ENCODE peak calls at places on chromosomes 11 and 22, in four cellular contexts. B is HCT116, G is PC-3, T is OCI-LY7. H is an unnamed sample.

GRCh38 chr22:47270463-47271135 is 508.1 kb downstream of the TBC1D22A start:
- DNase-seq in B (no peak), T (no peak), G (no peak), H (no peak)

GRCh38 chr11:72433455-72434061 is 773 bp downstream of the CLPB start:
- DNase-seq in B (no peak), G (peak), T (peak), H (no peak)

GRCh38 chr11:117019871-117020270 is 78.4 kb downstream of the SIK3 start:
- DNase-seq in T (no peak), B (no peak), G (no peak), H (no peak)

GRCh38 chr11:95097209-95097608 is 7.6 kb downstream of the ENDOD1 start:
- DNase-seq in G (no peak), T (no peak), B (no peak), H (no peak)

GRCh38 chr11:27204527-27204926 is 158.5 kb downstream of the CCDC34 start:
- DNase-seq in T (peak), G (peak), B (peak), H (peak)

GRCh38 chr11:20374746-20375305 is 11.3 kb downstream of the HTATIP2 start:
- DNase-seq in B (no peak), G (no peak), T (no peak), H (peak)

GRCh38 chr22:27220349-27220748 is 563.0 kb downstream of the MIAT start:
- DNase-seq in T (no peak), B (no peak), G (no peak), H (peak)

GRCh38 chr11:88603499-88603898 is 266.0 kb upstream of the CTSC start:
- DNase-seq in T (no peak), G (no peak), B (no peak), H (peak)

GRCh38 chr11:78504708-78505107 is 70.0 kb downstream of the NARS2 start:
- DNase-seq in B (no peak), T (no peak), G (no peak), H (no peak)

GRCh38 chr11:118051611-118052461 is 25.0 kb upstream of the TMPRSS4 start:
- DNase-seq in G (no peak), B (no peak), T (peak), H (no peak)

GRCh38 chr11:120134931-120135228 is 3.0 kb downstream of the TRIM29 start:
- DNase-seq in G (no peak), B (no peak), T (no peak), H (no peak)

GRCh38 chr11:27553186-27553585 is 46.6 kb upstream of the LIN7C start:
- DNase-seq in G (no peak), B (no peak), T (no peak), H (peak)

GRCh38 chr22:26561756-26562417 is 28.0 kb downstream of the TPST2 start:
- DNase-seq in B (no peak), G (no peak), T (no peak), H (no peak)

GRCh38 chr11:103257360-103257759 is 148.1 kb downstream of the DYNC2H1 start:
- DNase-seq in T (no peak), B (peak), G (peak), H (peak)

GRCh38 chr11:72578991-72579815 is 95.0 kb downstream of the PDE2A start:
- DNase-seq in G (no peak), T (no peak), B (no peak), H (no peak)

GRCh38 chr11:124041254-124041653 is at the start of gene OR10G7:
- DNase-seq in T (no peak), G (no peak), B (no peak), H (no peak)

GRCh38 chr11:120219935-120220746 is 9.3 kb downstream of the OAF start:
- DNase-seq in T (no peak), B (no peak), G (no peak), H (peak)

GRCh38 chr11:70568504-70569172 is 170.3 kb downstream of the CTTN start:
- DNase-seq in G (no peak), T (no peak), B (no peak), H (peak)

GRCh38 chr11:24082860-24083259 is 414.0 kb upstream of the LUZP2 start:
- DNase-seq in B (no peak), T (no peak), G (no peak), H (no peak)

GRCh38 chr11:103537904-103538502 is 428.8 kb downstream of the DYNC2H1 start:
- DNase-seq in T (no peak), B (peak), G (peak), H (peak)

DNA sequence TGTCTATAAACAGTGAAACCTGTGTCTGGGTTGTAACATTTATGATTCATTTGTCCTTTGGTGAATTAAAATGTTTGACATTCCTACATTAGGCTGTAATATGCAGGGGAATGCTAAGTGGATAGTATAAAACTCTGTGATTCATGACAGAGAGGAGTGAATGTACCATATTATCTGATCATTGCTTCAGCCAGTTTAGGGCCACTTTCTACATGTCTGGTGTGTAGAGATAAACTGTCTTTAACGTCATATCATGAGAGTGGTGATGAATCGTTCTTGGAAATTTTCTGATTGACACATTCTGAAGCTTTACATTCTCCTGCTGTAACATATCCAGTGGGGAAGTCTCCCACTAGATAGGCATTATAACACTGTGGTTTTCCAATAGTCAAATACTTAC is 427.7 kb downstream of the JRKL start:
- DNase-seq in B (no peak), G (peak), T (no peak), H (peak)
- TF ChIP-seq EZH2phosphoT487 in B (no peak), G (no peak), T (no peak), H (no peak)

GRCh38 chr22:25085156-25085555 is 114.5 kb upstream of the CRYBB3 start:
- DNase-seq in B (no peak), T (no peak), G (no peak), H (no peak)
- H2AFZ ChIP-seq in B (no peak), T (no peak), G (no peak), H (no peak)

DNA sequence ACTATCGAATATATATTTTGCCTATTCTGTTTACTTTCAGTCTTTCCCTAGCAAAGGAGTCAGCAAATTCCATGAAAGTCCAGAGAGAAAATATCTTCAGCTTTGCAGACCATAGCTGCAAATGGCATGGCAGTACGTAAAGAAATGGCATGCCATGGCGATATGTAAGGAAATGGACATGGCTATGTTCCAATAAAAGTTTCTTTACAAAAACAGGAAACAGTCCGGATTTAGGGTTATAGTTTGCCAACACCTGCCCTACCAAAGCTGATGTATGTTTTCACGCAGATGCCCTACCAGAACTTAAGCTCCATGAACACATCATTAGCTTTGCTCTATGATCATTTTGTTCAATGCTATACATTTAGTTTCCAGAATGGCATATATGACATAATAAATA is 19.5 kb downstream of the KIAA0930 start:
- DNase-seq in G (no peak), B (no peak), T (no peak), H (no peak)
- TF ChIP-seq EZH2phosphoT487 in G (no peak), B (no peak), T (no peak), H (no peak)

GRCh38 chr11:57649826-57650738 is at the start of gene YPEL4:
- DNase-seq in B (no peak), T (peak), G (peak), H (peak)

GRCh38 chr11:57647368-57647767 is 2.3 kb downstream of the YPEL4 start:
- DNase-seq in G (no peak), B (no peak), T (no peak), H (peak)

GRCh38 chr11:57647960-57648776 is 1.5 kb downstream of the YPEL4 start:
- DNase-seq in G (no peak), T (no peak), B (no peak), H (peak)

GRCh38 chr11:57650739-57651090 is 1.0 kb upstream of the YPEL4 start:
- DNase-seq in B (no peak), G (no peak), T (no peak), H (no peak)

DNA sequence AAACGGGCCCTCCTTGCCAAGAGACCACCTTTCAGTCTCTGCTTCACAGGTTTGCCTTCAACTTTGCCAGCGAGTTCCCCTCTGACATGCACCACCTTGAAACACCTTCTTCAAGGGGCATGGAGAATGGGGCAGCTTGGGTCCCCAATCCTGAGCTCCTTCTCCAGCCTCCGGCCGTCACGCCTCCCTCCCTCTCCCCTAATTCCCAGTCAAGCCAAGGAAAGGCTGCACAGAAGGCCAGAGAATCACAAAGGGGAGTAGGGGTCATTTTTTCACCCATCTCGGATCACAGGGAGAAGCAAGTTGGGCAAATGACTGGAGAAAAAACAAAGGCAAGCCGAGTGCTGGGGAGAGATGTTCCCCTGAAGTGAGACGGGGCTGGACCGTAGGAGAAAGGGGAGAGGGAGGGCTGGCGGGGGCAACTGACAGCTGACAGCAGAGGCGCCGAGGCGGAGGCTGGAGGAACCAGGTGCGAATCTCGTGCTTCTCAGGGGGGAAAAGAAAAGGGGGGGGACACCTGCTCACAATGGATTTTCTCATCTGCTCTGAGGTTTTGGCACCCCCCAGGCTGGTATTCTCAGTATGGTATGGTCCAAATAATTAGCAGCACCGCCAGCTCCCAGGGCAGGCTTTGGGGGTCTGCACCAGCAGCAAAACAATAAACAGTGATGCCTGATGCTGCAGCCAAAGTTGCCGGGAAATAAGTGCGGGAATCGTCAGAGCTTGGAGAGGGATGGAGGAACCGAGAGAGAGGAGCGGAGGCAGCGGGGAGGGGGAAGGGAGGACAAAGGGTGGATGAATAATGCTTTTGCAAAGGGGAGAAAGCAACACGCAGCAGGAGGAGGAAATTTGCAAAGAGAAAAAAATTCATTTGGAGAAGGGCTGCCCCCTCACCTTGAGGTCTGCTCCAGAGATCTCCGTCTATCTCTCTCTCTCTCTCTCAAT is 649 bp downstream of the YPEL4 start:
- DNase-seq in B (no peak), T (peak), G (no peak), H (peak)
- H2AFZ ChIP-seq in B (no peak), T (peak), G (no peak), H (no peak)

GRCh38 chr11:110409174-110409573 is 20.6 kb upstream of the FDX1 start:
- DNase-seq in G (no peak), B (no peak), T (no peak), H (peak)
- TF ChIP-seq EZH2phosphoT487 in G (no peak), B (no peak), T (no peak), H (no peak)

GRCh38 chr22:44439356-44440223 is 58.4 kb downstream of the RTL6 start:
- DNase-seq in T (no peak), B (no peak), G (no peak), H (no peak)

GRCh38 chr22:44436656-44437492 is 61.2 kb downstream of the RTL6 start:
- DNase-seq in G (no peak), T (no peak), B (no peak), H (no peak)

GRCh38 chr22:44438481-44439131 is 59.4 kb downstream of the RTL6 start:
- DNase-seq in G (no peak), B (no peak), T (no peak), H (no peak)

GRCh38 chr22:44438056-44438455 is 60.0 kb downstream of the RTL6 start:
- DNase-seq in G (no peak), B (no peak), T (no peak), H (no peak)

GRCh38 chr22:44437493-44438015 is 60.5 kb downstream of the RTL6 start:
- DNase-seq in G (peak), B (no peak), T (no peak), H (peak)
- H2AFZ ChIP-seq in G (no peak), B (no peak), T (no peak), H (no peak)

GRCh38 chr11:11981840-11982239 is 26.6 kb downstream of the DKK3 start:
- DNase-seq in B (no peak), T (no peak), G (no peak), H (no peak)
- TF ChIP-seq EZH2phosphoT487 in B (no peak), T (no peak), G (no peak), H (no peak)

DNA sequence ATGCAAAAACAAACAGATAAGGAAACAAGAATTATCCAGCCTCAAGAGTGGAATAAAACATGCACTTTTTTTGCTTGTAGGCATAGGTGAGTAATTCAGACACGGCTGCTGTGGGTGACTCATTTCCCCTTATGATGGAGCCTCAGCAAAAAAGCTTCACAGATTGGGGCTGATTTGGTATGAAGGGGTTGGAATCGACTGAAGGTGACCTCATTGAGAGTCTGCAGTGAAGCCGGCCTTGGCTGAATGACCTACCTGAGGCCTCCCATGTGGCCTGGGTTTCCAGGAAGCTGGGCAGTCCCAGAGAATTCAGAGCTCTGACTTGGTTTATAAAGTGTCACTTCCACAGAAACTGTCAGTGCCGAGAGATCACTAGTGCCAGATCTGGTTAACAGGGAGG is 34.2 kb upstream of the VPREB1 start:
- DNase-seq in T (no peak), G (peak), B (peak), H (peak)
- H2AFZ ChIP-seq in T (peak), G (peak), B (peak), H (no peak)

GRCh38 chr11:92204731-92205130 is 19.9 kb upstream of the FAT3 start:
- DNase-seq in B (no peak), T (no peak), G (no peak), H (no peak)
- TF ChIP-seq EZH2phosphoT487 in B (no peak), T (no peak), G (no peak), H (no peak)